ENCODE peak calls at places on chromosomes 13 and 19, in five cellular contexts. U is hypothalamus; N is neural crest cell; S is ACHN; K is activated CD8-positive, alpha-beta memory T cell treated with anti-CD3 and anti-CD28 coated beads for 48 hours. L is an unnamed sample.

GRCh38 chr13:99895999-99896695 is 75.4 kb downstream of the ZIC5 start:
- DNase-seq in S (no peak), K (no peak), N (peak), U (no peak), L (no peak)

GRCh38 chr19:55485439-55486011 is 537 bp downstream of the NAT14 start:
- DNase-seq in S (no peak), N (no peak), K (no peak), U (no peak), L (no peak)

GRCh38 chr13:20353973-20354372 is 121.9 kb upstream of the GJB6 start:
- DNase-seq in S (no peak), U (no peak), N (no peak), K (no peak), L (no peak)

GRCh38 chr19:29622191-29623070 is 16.3 kb downstream of the POP4 start:
- DNase-seq in U (no peak), N (no peak), K (peak), S (no peak), L (no peak)

GRCh38 chr19:5002143-5002542 is 33.2 kb downstream of the KDM4B start:
- DNase-seq in K (no peak), S (no peak), U (no peak), N (no peak), L (no peak)

GRCh38 chr13:73467103-73467502 is 408.3 kb downstream of the KLF5 start:
- DNase-seq in K (no peak), U (no peak), N (no peak), S (no peak), L (no peak)

GRCh38 chr13:49351871-49352270 is 92.0 kb downstream of the CAB39L start:
- DNase-seq in K (no peak), U (no peak), N (no peak), S (no peak), L (no peak)

GRCh38 chr19:45074744-45075143 is 1.5 kb downstream of the ZNF296 start:
- DNase-seq in K (no peak), S (no peak), U (no peak), N (no peak), L (no peak)

GRCh38 chr13:28568286-28568685 is 73.4 kb upstream of the FLT1 start:
- DNase-seq in N (no peak), U (no peak), K (no peak), S (no peak), L (no peak)

GRCh38 chr19:3617463-3617862 is 9.1 kb downstream of the CACTIN start:
- DNase-seq in S (no peak), N (no peak), U (no peak), K (no peak), L (no peak)

GRCh38 chr19:44988896-44989563 is 12.2 kb upstream of the RELB start:
- DNase-seq in K (peak), S (peak), U (no peak), N (peak), L (no peak)

GRCh38 chr13:24107955-24108614 is 52.4 kb upstream of the SPATA13 start:
- DNase-seq in K (no peak), N (no peak), U (no peak), S (no peak), L (no peak)